ENCODE peak calls at places on chromosomes 6 and 20, in seven cellular contexts. R is mucosa of descending colon, Z is fibroblast of pulmonary artery, K is astrocyte, V is foreskin keratinocyte, C is cardiac muscle cell, J is colonic mucosa. M is an unnamed sample.

GRCh38 chr6:127300411-127300810 is 33.7 kb downstream of the RNF146 start:
- DNase-seq in R (no peak), Z (peak), K (peak), V (peak), C (peak), J (no peak), M (no peak)

GRCh38 chr20:3162080-3162611 is 2.5 kb upstream of the FASTKD5 start:
- DNase-seq in R (no peak), Z (no peak), K (no peak), V (no peak), C (no peak), J (no peak), M (peak)

GRCh38 chr6:146339716-146340115 is 203.9 kb upstream of the RAB32 start:
- DNase-seq in R (no peak), Z (peak), K (peak), V (peak), C (peak), J (no peak), M (no peak)

GRCh38 chr20:51529027-51529749 is 13.3 kb downstream of the NFATC2 start:
- DNase-seq in R (no peak), Z (peak), K (peak), V (no peak), C (peak), J (no peak), M (no peak)

GRCh38 chr6:106244931-106245330 is 80.6 kb downstream of the ATG5 start:
- DNase-seq in R (no peak), Z (no peak), K (no peak), V (no peak), C (no peak), J (no peak), M (no peak)

GRCh38 chr20:8914421-8914820 is 154.5 kb upstream of the PLCB4 start:
- DNase-seq in R (no peak), Z (no peak), K (no peak), V (no peak), C (no peak), J (no peak), M (no peak)

GRCh38 chr6:148971027-148971927 is 224.4 kb downstream of the UST start:
- DNase-seq in R (no peak), Z (no peak), K (peak), V (peak), C (no peak), J (no peak), M (no peak)

GRCh38 chr20:54475334-54476287 is at the start of gene DOK5:
- DNase-seq in R (no peak), Z (peak), K (peak), V (peak), C (peak), J (no peak), M (no peak)

GRCh38 chr6:21099338-21100314 is 493.9 kb upstream of the SOX4 start:
- DNase-seq in R (no peak), Z (no peak), K (no peak), V (no peak), C (no peak), J (no peak), M (no peak)

GRCh38 chr6:7787137-7787575 is 61.3 kb downstream of the BMP6 start:
- DNase-seq in R (no peak), Z (peak), K (peak), V (peak), C (peak), J (peak), M (no peak)

GRCh38 chr6:144482142-144482541 is 197.0 kb downstream of the UTRN start:
- DNase-seq in R (no peak), Z (peak), K (peak), V (peak), C (peak), J (peak), M (peak)

GRCh38 chr6:135605278-135605790 is 107.8 kb upstream of the AHI1 start:
- DNase-seq in R (no peak), Z (no peak), K (no peak), V (no peak), C (no peak), J (no peak), M (no peak)

GRCh38 chr20:33301192-33301930 is 18.3 kb downstream of the BPIFB1 start:
- DNase-seq in R (no peak), Z (peak), K (peak), V (no peak), C (peak), J (no peak), M (no peak)

GRCh38 chr6:38638941-38639497 is 710 bp downstream of the BTBD9 start:
- DNase-seq in R (peak), Z (peak), K (peak), V (peak), C (peak), J (peak), M (peak)

GRCh38 chr20:1674361-1674760 is 16.8 kb upstream of the SIRPG start:
- DNase-seq in R (peak), Z (no peak), K (no peak), V (no peak), C (no peak), J (no peak), M (peak)

GRCh38 chr6:113120214-113120576 is 737.0 kb upstream of the MARCKS start:
- DNase-seq in R (no peak), Z (peak), K (peak), V (peak), C (peak), J (no peak), M (no peak)

GRCh38 chr20:45322952-45323383 is 14.9 kb upstream of the MATN4 start:
- DNase-seq in R (no peak), Z (peak), K (no peak), V (peak), C (peak), J (peak), M (peak)

DNA sequence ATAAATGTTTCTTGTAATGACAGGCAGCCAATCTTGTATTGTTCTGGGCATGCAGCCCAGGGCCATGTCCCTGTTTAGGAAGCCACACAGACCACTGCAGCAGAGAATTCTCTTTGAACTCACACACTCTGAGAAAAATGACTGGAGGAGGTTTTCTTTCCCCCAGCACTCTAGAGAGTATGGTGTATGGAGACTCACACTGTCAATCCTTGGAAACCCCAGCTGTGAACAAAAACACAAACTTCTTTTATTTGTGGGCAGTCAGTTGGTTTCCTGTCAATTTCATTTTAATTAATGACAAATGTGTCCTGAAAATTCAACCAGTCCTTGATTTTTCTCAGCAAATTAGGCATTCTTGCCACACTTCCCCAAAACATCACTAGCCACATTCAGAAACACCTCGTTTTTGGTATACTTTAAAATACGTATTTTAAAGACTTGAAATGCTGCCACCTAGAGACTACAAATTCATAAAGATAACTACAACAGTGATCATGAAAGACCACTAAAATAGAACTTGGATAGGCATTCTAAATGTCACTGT is 52.9 kb upstream of the UFL1 start:
- DNase-seq in R (no peak), Z (no peak), K (no peak), V (no peak), C (no peak), J (no peak), M (no peak)
- TF ChIP-seq CTCF in R (no peak), Z (no peak), K (peak), V (peak), C (no peak), J (no peak), M (no peak)

DNA sequence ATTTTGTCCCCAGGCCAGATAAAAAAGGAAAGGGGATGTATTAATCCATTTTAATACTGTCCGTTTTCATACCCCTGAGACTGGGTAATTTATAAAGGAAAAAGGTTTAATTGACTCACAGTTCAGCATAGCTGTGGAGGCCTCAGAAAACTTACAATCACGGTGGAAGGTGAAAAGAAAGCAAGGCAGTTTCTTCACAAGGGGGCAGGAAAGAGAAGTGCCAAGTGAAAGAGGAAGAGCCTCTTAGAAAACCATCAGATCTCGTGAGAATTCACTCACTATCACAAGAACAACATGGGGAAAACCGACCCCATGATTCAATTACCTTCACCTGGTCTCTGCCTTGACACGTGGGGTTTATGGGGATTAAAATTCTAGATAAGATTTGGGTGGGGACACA is 152.5 kb downstream of the IBTK start:
- DNase-seq in R (no peak), Z (no peak), K (no peak), V (no peak), C (no peak), J (no peak), M (no peak)
- TF ChIP-seq CTCF in R (no peak), Z (no peak), K (no peak), V (no peak), C (no peak), J (no peak), M (no peak)

GRCh38 chr6:51846531-51846930 is 240.9 kb downstream of the PKHD1 start:
- DNase-seq in R (no peak), Z (no peak), K (no peak), V (no peak), C (no peak), J (no peak), M (no peak)

GRCh38 chr6:51842066-51842465 is 245.3 kb downstream of the PKHD1 start:
- DNase-seq in R (no peak), Z (no peak), K (no peak), V (no peak), C (no peak), J (no peak), M (no peak)

GRCh38 chr6:51842487-51843469 is 244.6 kb downstream of the PKHD1 start:
- DNase-seq in R (no peak), Z (no peak), K (no peak), V (no peak), C (no peak), J (no peak), M (no peak)

GRCh38 chr6:51843470-51844390 is 243.7 kb downstream of the PKHD1 start:
- DNase-seq in R (no peak), Z (no peak), K (no peak), V (no peak), C (no peak), J (no peak), M (no peak)

DNA sequence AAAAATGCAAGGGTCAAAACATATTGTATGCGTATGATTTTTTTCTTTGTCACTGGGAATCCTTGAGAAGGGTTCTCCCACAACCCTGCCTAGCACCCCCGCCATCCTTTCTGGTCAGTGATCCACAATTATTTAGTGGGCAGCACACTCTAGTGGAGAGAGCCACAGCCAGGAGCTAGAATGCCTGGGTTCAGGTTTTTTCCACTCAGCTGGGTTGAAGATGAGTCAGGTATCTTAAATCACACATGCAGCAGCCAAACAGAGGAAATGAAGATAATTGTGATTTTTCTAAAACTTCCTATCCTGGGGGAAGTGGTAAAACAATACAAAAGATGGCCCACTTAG is 243.1 kb downstream of the PKHD1 start:
- DNase-seq in R (no peak), Z (no peak), K (no peak), V (no peak), C (no peak), J (no peak), M (no peak)
- TF ChIP-seq CTCF in R (no peak), Z (no peak), K (no peak), V (peak), C (no peak), J (no peak), M (no peak)

DNA sequence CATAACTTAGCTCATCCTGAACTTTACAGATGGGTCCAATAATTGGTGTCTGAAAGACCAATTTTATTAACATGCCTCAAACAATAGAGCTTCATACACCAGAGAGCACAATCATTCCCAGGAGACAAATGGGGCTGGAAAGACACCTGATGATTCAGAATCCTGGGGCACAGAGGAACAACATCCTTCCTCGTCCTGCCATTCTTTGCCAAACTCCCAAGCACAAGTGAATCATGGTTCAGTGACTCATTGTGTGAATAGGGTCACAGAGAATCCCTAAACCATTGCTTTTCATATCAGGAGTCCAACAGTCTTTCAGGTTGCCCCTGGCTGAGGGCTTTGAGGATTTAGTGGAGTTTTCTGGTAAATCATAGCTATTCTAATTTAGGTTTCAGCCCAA is 266.4 kb upstream of the BMP2 start:
- DNase-seq in R (no peak), Z (peak), K (peak), V (peak), C (peak), J (no peak), M (no peak)
- TF ChIP-seq CTCF in R (no peak), Z (no peak), K (no peak), V (no peak), C (no peak), J (no peak), M (no peak)

DNA sequence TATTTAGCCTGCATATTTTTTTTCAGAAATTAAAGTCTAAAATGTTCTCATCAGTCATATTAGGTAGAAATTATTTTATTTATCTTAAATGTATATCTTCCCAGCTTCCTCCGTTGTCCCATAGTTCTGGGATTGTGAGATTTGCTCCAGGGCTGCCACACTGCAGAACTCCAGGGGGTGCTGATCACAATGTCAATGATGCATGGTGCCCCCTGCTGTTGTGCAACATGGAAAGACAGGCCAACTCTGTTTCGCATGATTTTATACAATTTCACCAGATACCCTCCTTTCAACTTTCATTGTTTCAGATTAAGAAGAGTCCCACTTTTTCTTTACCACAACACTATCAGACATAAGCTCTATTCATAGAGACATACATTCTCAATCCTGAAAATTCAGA is 35.9 kb downstream of the ID4 start:
- DNase-seq in R (no peak), Z (peak), K (no peak), V (no peak), C (peak), J (no peak), M (no peak)
- TF ChIP-seq CTCF in R (no peak), Z (peak), K (peak), V (peak), C (peak), J (no peak), M (no peak)

DNA sequence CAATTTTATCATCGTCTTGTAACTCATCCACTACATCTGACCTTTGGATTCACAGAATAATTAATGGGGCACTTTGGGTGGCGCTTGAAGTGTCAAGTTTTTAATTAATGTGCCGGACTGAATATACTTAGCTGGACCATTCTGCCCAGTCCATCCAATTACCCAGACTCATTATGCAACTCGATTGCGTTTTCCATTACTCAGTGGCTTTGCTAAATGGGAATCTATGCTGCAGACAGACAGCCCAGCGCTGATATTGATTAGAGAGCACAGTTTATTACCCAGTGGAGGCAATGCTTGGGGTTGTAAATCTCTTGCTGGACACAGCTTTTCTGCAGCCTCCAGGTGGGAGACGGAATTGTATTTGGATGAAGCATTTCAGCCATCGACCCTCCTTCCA is 59.5 kb downstream of the EDN3 start:
- DNase-seq in R (no peak), Z (no peak), K (no peak), V (no peak), C (no peak), J (no peak), M (no peak)
- TF ChIP-seq CTCF in R (no peak), Z (no peak), K (no peak), V (no peak), C (no peak), J (no peak), M (no peak)

DNA sequence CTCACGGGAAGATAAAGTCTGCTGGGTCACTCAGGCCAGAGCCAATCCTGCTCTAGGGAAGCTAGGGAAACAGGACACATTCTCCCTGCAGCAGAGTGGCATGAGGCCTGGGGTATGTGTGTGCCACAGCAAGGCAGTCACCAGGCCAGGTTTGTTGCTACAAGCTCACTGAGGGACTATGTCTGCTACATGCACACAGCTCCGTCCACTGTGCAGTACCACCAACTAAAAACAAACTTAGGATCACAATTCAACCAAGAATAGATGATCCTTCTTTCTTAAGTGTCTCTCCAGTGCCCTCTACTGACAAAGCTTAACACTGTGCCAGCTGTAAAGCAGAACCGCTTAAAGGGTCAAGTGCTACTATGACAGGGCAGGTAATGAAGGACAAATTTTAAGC is 192.5 kb downstream of the PTPRK start:
- DNase-seq in R (peak), Z (peak), K (no peak), V (no peak), C (peak), J (no peak), M (no peak)
- TF ChIP-seq CTCF in R (peak), Z (peak), K (peak), V (peak), C (peak), J (peak), M (no peak)

GRCh38 chr6:46677314-46677654 is 10.4 kb upstream of the TDRD6 start:
- DNase-seq in R (no peak), Z (no peak), K (no peak), V (no peak), C (no peak), J (no peak), M (no peak)
- TF ChIP-seq CTCF in R (no peak), Z (peak), K (peak), V (peak), C (no peak), J (no peak), M (no peak)

DNA sequence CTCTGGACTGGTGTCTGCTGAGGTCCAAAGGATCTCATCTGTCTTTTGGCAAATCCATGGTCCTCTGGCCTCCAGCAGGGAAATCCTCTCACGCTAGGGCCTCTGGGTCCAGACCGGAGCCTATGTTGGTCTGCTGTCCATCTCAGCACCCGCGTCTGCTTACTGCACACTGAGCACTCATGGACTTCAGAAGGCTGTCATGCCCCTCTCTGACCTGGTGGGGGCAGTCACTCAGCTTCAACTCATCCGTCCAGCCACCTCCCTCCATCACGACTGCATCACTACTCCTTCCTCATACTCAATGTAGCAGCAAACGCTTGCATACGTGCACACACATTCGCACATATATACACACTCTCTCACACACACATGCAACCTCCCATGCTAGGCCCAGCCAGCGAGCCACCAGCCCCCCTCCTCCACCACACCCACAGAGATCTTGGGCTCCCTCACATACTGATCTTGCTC is 33.3 kb downstream of the GABRR2 start:
- DNase-seq in R (no peak), Z (peak), K (peak), V (no peak), C (peak), J (peak), M (peak)
- TF ChIP-seq CTCF in R (no peak), Z (peak), K (peak), V (peak), C (peak), J (peak), M (no peak)

M was measured in stomach.